ENCODE peak calls at places on chromosome 9, in ten cellular contexts. One of them, this sample, is unnamed. For H3K4me1 and H3K9me3, the result is how much of the 10 kb centered on the place peaks cover.

GRCh38 chr9:110640736-110641135 is 27.9 kb upstream of the MUSK start:
- DNase-seq in lung: no peak
- DNase-seq in IMR-90: no peak
- DNase-seq in heart left ventricle: no peak
- DNase-seq in hepatocyte: no peak
- DNase-seq in CD4-positive, CD25-positive, alpha-beta regulatory T cell: no peak
- DNase-seq in left ventricle myocardium inferior: no peak
- DNase-seq in right lobe of liver: no peak
- DNase-seq in Panc1: no peak
- DNase-seq in astrocyte: peak
- DNase-seq in this sample: no peak

GRCh38 chr9:23308114-23308513 is 517.9 kb downstream of the ELAVL2 start:
- DNase-seq in lung: no peak
- DNase-seq in CD4-positive, CD25-positive, alpha-beta regulatory T cell: no peak
- DNase-seq in Panc1: no peak
- DNase-seq in IMR-90: no peak
- DNase-seq in heart left ventricle: no peak
- DNase-seq in left ventricle myocardium inferior: no peak
- DNase-seq in right lobe of liver: no peak
- DNase-seq in astrocyte: no peak
- DNase-seq in hepatocyte: no peak
- DNase-seq in this sample: no peak

GRCh38 chr9:19404278-19405075 is 4.3 kb upstream of the ACER2 start:
- DNase-seq in heart left ventricle: no peak
- DNase-seq in hepatocyte: peak
- DNase-seq in right lobe of liver: no peak
- DNase-seq in left ventricle myocardium inferior: no peak
- DNase-seq in astrocyte: no peak
- DNase-seq in IMR-90: no peak
- DNase-seq in Panc1: no peak
- DNase-seq in CD4-positive, CD25-positive, alpha-beta regulatory T cell: no peak
- DNase-seq in lung: no peak
- DNase-seq in this sample: peak

GRCh38 chr9:134326754-134327526 is 685 bp downstream of the RXRA start:
- DNase-seq in hepatocyte: peak
- DNase-seq in astrocyte: no peak
- DNase-seq in left ventricle myocardium inferior: peak
- DNase-seq in right lobe of liver: peak
- DNase-seq in lung: no peak
- DNase-seq in IMR-90: peak
- DNase-seq in CD4-positive, CD25-positive, alpha-beta regulatory T cell: no peak
- DNase-seq in Panc1: no peak
- DNase-seq in heart left ventricle: no peak
- DNase-seq in this sample: peak

GRCh38 chr9:4235951-4236804 is 63.7 kb downstream of the GLIS3 start:
- DNase-seq in CD4-positive, CD25-positive, alpha-beta regulatory T cell: no peak
- DNase-seq in astrocyte: peak
- DNase-seq in Panc1: no peak
- DNase-seq in right lobe of liver: no peak
- DNase-seq in IMR-90: peak
- DNase-seq in hepatocyte: peak
- DNase-seq in lung: no peak
- DNase-seq in left ventricle myocardium inferior: no peak
- DNase-seq in heart left ventricle: no peak
- DNase-seq in this sample: no peak

GRCh38 chr9:91857291-91857781 is 92.7 kb downstream of the ROR2 start:
- DNase-seq in CD4-positive, CD25-positive, alpha-beta regulatory T cell: no peak
- DNase-seq in astrocyte: peak
- DNase-seq in lung: no peak
- DNase-seq in heart left ventricle: no peak
- DNase-seq in IMR-90: peak
- DNase-seq in Panc1: no peak
- DNase-seq in hepatocyte: peak
- DNase-seq in left ventricle myocardium inferior: no peak
- DNase-seq in right lobe of liver: no peak
- DNase-seq in this sample: no peak

GRCh38 chr9:134301387-134302129 is 24.7 kb upstream of the RXRA start:
- DNase-seq in left ventricle myocardium inferior: peak
- DNase-seq in IMR-90: no peak
- DNase-seq in CD4-positive, CD25-positive, alpha-beta regulatory T cell: peak
- DNase-seq in Panc1: no peak
- DNase-seq in astrocyte: no peak
- DNase-seq in lung: no peak
- DNase-seq in right lobe of liver: peak
- DNase-seq in heart left ventricle: no peak
- DNase-seq in hepatocyte: no peak
- DNase-seq in this sample: no peak

GRCh38 chr9:135500071-135500524 is 384 bp upstream of the MRPS2 start:
- DNase-seq in lung: no peak
- DNase-seq in heart left ventricle: no peak
- DNase-seq in IMR-90: peak
- DNase-seq in left ventricle myocardium inferior: no peak
- DNase-seq in CD4-positive, CD25-positive, alpha-beta regulatory T cell: no peak
- DNase-seq in hepatocyte: no peak
- DNase-seq in right lobe of liver: no peak
- DNase-seq in Panc1: no peak
- DNase-seq in astrocyte: peak
- DNase-seq in this sample: no peak

GRCh38 chr9:121906074-121906520 is 187.0 kb downstream of the TTLL11 start:
- DNase-seq in heart left ventricle: no peak
- DNase-seq in lung: no peak
- DNase-seq in astrocyte: no peak
- DNase-seq in hepatocyte: no peak
- DNase-seq in Panc1: no peak
- DNase-seq in left ventricle myocardium inferior: no peak
- DNase-seq in IMR-90: peak
- DNase-seq in right lobe of liver: no peak
- DNase-seq in CD4-positive, CD25-positive, alpha-beta regulatory T cell: no peak
- DNase-seq in this sample: no peak

DNA sequence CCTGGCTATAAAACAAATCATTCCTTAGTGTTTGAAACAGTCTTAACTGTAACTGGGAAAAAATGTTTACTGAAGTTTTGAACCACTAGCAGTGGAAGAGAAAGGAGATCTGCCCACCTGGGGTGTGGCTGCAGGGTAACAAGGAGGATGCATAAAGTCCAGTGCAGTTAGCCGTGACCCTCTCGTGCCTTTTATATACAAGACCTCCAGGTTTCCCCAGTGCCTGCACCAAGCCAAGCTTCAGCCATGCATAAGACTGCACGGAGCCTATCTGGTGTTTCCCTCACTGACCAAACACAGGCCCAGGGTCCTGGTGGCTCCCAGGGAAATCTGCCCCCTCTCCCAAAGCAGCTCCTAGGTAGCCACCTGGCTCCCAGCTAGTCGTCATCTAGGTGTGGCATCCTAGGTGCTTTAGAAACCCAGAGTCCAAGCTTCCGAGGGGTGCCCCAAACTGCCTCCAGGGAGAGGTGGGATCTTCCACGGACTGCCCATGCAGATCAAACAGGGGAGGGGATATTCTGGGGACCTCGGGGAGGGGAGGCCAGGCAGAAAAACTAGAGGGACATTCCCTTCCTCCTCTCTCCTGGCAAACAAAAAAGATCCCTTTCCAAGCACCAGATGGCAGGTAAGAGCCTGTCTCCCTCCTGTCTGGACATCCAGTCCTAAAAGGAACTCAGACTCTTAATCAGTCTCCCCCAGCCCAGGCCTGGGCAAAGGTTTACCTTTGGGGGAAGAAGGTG is 2.7 kb downstream of the SHB start:
- DNase-seq in astrocyte: no peak
- DNase-seq in lung: no peak
- DNase-seq in hepatocyte: peak
- DNase-seq in CD4-positive, CD25-positive, alpha-beta regulatory T cell: no peak
- DNase-seq in left ventricle myocardium inferior: no peak
- DNase-seq in right lobe of liver: no peak
- DNase-seq in IMR-90: no peak
- DNase-seq in Panc1: no peak
- DNase-seq in heart left ventricle: no peak
- DNase-seq in this sample: peak
- H3K4me3 ChIP-seq in astrocyte: peak
- H3K4me3 ChIP-seq in lung: peak
- H3K4me3 ChIP-seq in hepatocyte: peak
- H3K4me3 ChIP-seq in CD4-positive, CD25-positive, alpha-beta regulatory T cell: no peak
- H3K4me3 ChIP-seq in left ventricle myocardium inferior: peak
- H3K4me3 ChIP-seq in right lobe of liver: peak
- H3K4me3 ChIP-seq in IMR-90: peak
- H3K4me3 ChIP-seq in Panc1: peak
- H3K4me3 ChIP-seq in heart left ventricle: peak
- H3K4me3 ChIP-seq in this sample: peak

GRCh38 chr9:27431573-27431972 is 92.5 kb upstream of the IFNK start:
- DNase-seq in right lobe of liver: no peak
- DNase-seq in lung: no peak
- DNase-seq in heart left ventricle: no peak
- DNase-seq in hepatocyte: no peak
- DNase-seq in Panc1: no peak
- DNase-seq in astrocyte: no peak
- DNase-seq in CD4-positive, CD25-positive, alpha-beta regulatory T cell: no peak
- DNase-seq in left ventricle myocardium inferior: no peak
- DNase-seq in IMR-90: no peak
- DNase-seq in this sample: no peak

GRCh38 chr9:27429436-27429835 is 94.7 kb upstream of the IFNK start:
- DNase-seq in heart left ventricle: no peak
- DNase-seq in right lobe of liver: no peak
- DNase-seq in astrocyte: no peak
- DNase-seq in Panc1: no peak
- DNase-seq in left ventricle myocardium inferior: no peak
- DNase-seq in lung: no peak
- DNase-seq in CD4-positive, CD25-positive, alpha-beta regulatory T cell: no peak
- DNase-seq in IMR-90: no peak
- DNase-seq in hepatocyte: no peak
- DNase-seq in this sample: no peak

GRCh38 chr9:27429917-27430316 is 94.2 kb upstream of the IFNK start:
- DNase-seq in left ventricle myocardium inferior: no peak
- DNase-seq in IMR-90: no peak
- DNase-seq in Panc1: no peak
- DNase-seq in hepatocyte: no peak
- DNase-seq in heart left ventricle: no peak
- DNase-seq in lung: no peak
- DNase-seq in CD4-positive, CD25-positive, alpha-beta regulatory T cell: no peak
- DNase-seq in astrocyte: no peak
- DNase-seq in right lobe of liver: no peak
- DNase-seq in this sample: no peak

GRCh38 chr9:27432308-27432707 is 91.8 kb upstream of the IFNK start:
- DNase-seq in right lobe of liver: no peak
- DNase-seq in CD4-positive, CD25-positive, alpha-beta regulatory T cell: peak
- DNase-seq in lung: no peak
- DNase-seq in IMR-90: no peak
- DNase-seq in hepatocyte: no peak
- DNase-seq in Panc1: no peak
- DNase-seq in heart left ventricle: no peak
- DNase-seq in left ventricle myocardium inferior: no peak
- DNase-seq in astrocyte: no peak
- DNase-seq in this sample: no peak

GRCh38 chr9:27430754-27431540 is 93.1 kb upstream of the IFNK start:
- DNase-seq in Panc1: no peak
- DNase-seq in right lobe of liver: no peak
- DNase-seq in astrocyte: no peak
- DNase-seq in left ventricle myocardium inferior: no peak
- DNase-seq in hepatocyte: no peak
- DNase-seq in CD4-positive, CD25-positive, alpha-beta regulatory T cell: no peak
- DNase-seq in heart left ventricle: no peak
- DNase-seq in lung: no peak
- DNase-seq in IMR-90: no peak
- DNase-seq in this sample: no peak
- H3K4me1 ChIP-seq in Panc1: under half
- H3K4me1 ChIP-seq in right lobe of liver: under half
- H3K4me1 ChIP-seq in astrocyte: under half
- H3K4me1 ChIP-seq in left ventricle myocardium inferior: under half
- H3K4me1 ChIP-seq in hepatocyte: under half
- H3K4me1 ChIP-seq in CD4-positive, CD25-positive, alpha-beta regulatory T cell: under half
- H3K4me1 ChIP-seq in heart left ventricle: under half
- H3K4me1 ChIP-seq in lung: under half
- H3K4me1 ChIP-seq in IMR-90: under half
- H3K4me1 ChIP-seq in this sample: under half

GRCh38 chr9:118088075-118088474 is 383.9 kb downstream of the TLR4 start:
- DNase-seq in IMR-90: no peak
- DNase-seq in CD4-positive, CD25-positive, alpha-beta regulatory T cell: no peak
- DNase-seq in left ventricle myocardium inferior: no peak
- DNase-seq in lung: no peak
- DNase-seq in hepatocyte: no peak
- DNase-seq in right lobe of liver: no peak
- DNase-seq in heart left ventricle: no peak
- DNase-seq in Panc1: no peak
- DNase-seq in astrocyte: no peak
- DNase-seq in this sample: no peak
- H3K9me3 ChIP-seq in IMR-90: under half
- H3K9me3 ChIP-seq in CD4-positive, CD25-positive, alpha-beta regulatory T cell: under half
- H3K9me3 ChIP-seq in left ventricle myocardium inferior: under half
- H3K9me3 ChIP-seq in lung: under half
- H3K9me3 ChIP-seq in hepatocyte: under half
- H3K9me3 ChIP-seq in right lobe of liver: under half
- H3K9me3 ChIP-seq in heart left ventricle: under half
- H3K9me3 ChIP-seq in Panc1: under half
- H3K9me3 ChIP-seq in astrocyte: under half
- H3K9me3 ChIP-seq in this sample: under half

GRCh38 chr9:133122935-133123611 is 2.0 kb upstream of the RALGDS start:
- DNase-seq in CD4-positive, CD25-positive, alpha-beta regulatory T cell: no peak
- DNase-seq in astrocyte: peak
- DNase-seq in heart left ventricle: no peak
- DNase-seq in right lobe of liver: no peak
- DNase-seq in Panc1: no peak
- DNase-seq in left ventricle myocardium inferior: peak
- DNase-seq in lung: no peak
- DNase-seq in hepatocyte: peak
- DNase-seq in IMR-90: peak
- DNase-seq in this sample: peak

GRCh38 chr9:133120343-133121199 is 469 bp downstream of the RALGDS start:
- DNase-seq in IMR-90: no peak
- DNase-seq in left ventricle myocardium inferior: no peak
- DNase-seq in astrocyte: no peak
- DNase-seq in heart left ventricle: no peak
- DNase-seq in CD4-positive, CD25-positive, alpha-beta regulatory T cell: peak
- DNase-seq in lung: no peak
- DNase-seq in Panc1: no peak
- DNase-seq in hepatocyte: no peak
- DNase-seq in right lobe of liver: no peak
- DNase-seq in this sample: no peak

GRCh38 chr9:133122605-133122934 is 1.5 kb upstream of the RALGDS start:
- DNase-seq in astrocyte: no peak
- DNase-seq in IMR-90: no peak
- DNase-seq in Panc1: no peak
- DNase-seq in hepatocyte: no peak
- DNase-seq in CD4-positive, CD25-positive, alpha-beta regulatory T cell: no peak
- DNase-seq in right lobe of liver: no peak
- DNase-seq in left ventricle myocardium inferior: no peak
- DNase-seq in lung: no peak
- DNase-seq in heart left ventricle: no peak
- DNase-seq in this sample: no peak

GRCh38 chr9:133121200-133122166 is at the start of gene RALGDS:
- DNase-seq in CD4-positive, CD25-positive, alpha-beta regulatory T cell: peak
- DNase-seq in hepatocyte: peak
- DNase-seq in astrocyte: peak
- DNase-seq in left ventricle myocardium inferior: peak
- DNase-seq in lung: peak
- DNase-seq in heart left ventricle: peak
- DNase-seq in right lobe of liver: peak
- DNase-seq in IMR-90: peak
- DNase-seq in Panc1: no peak
- DNase-seq in this sample: peak

DNA sequence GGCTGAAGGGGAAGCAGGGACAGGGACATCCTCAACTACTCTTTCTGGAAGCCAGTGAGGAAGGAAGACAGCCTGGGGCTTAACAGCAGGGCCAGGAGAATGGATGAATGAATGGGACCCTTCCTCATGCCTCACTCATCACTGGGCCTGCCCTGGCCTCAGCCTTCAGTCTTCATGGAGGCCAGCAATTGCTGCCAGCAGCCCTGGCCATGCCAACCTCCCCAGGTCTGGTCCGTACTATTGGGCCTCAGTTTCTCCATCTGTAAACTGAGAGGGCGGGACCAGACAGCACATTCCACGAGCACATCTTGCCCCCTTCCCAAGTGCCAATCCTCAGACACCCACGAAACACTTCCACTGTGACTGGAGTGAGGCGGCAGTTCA is 1.1 kb upstream of the RALGDS start:
- DNase-seq in right lobe of liver: no peak
- DNase-seq in left ventricle myocardium inferior: no peak
- DNase-seq in Panc1: no peak
- DNase-seq in hepatocyte: no peak
- DNase-seq in heart left ventricle: no peak
- DNase-seq in CD4-positive, CD25-positive, alpha-beta regulatory T cell: no peak
- DNase-seq in IMR-90: no peak
- DNase-seq in astrocyte: no peak
- DNase-seq in lung: no peak
- DNase-seq in this sample: no peak
- H3K4me3 ChIP-seq in right lobe of liver: no peak
- H3K4me3 ChIP-seq in left ventricle myocardium inferior: no peak
- H3K4me3 ChIP-seq in Panc1: no peak
- H3K4me3 ChIP-seq in hepatocyte: no peak
- H3K4me3 ChIP-seq in heart left ventricle: no peak
- H3K4me3 ChIP-seq in CD4-positive, CD25-positive, alpha-beta regulatory T cell: no peak
- H3K4me3 ChIP-seq in IMR-90: no peak
- H3K4me3 ChIP-seq in astrocyte: no peak
- H3K4me3 ChIP-seq in lung: no peak
- H3K4me3 ChIP-seq in this sample: no peak